ENCODE peak calls at places on chromosome 15, in ten cellular contexts. I is activated naive CD4-positive, alpha-beta T cell; C is endothelial cell; K is tibial nerve; J is KBM-7; Q is DMS153; L is H4; M is neural crest cell; U is effector CD4-positive, alpha-beta T cell; O is Right ventricle myocardium superior. E is an unnamed sample.

GRCh38 chr15:89121414-89121813 is 33.2 kb downstream of the ABHD2 start:
- DNase-seq in I (no peak), C (no peak), K (no peak), J (no peak), Q (peak; percentile 30), L (no peak), M (no peak), U (no peak), O (no peak), E (no peak)

GRCh38 chr15:76380249-76380648 is 43.7 kb downstream of the ISL2 start:
- DNase-seq in I (no peak), C (no peak), K (no peak), J (no peak), Q (no peak), L (no peak), M (no peak), U (no peak), O (no peak), E (no peak)

GRCh38 chr15:75646944-75647364 is 758 bp upstream of the SNX33 start:
- DNase-seq in I (no peak), C (peak; percentile 22), K (peak; percentile 39), J (peak; percentile 52), Q (no peak), L (no peak), M (no peak), U (no peak), O (peak; percentile 71), E (no peak)

GRCh38 chr15:99485992-99486370 is 79.8 kb upstream of the MEF2A start:
- DNase-seq in I (no peak), C (peak; percentile 20), K (no peak), J (no peak), Q (no peak), L (no peak), M (no peak), U (no peak), O (no peak), E (no peak)

GRCh38 chr15:57165992-57166391 is 210.3 kb upstream of the CGNL1 start:
- DNase-seq in I (no peak), C (no peak), K (no peak), J (no peak), Q (no peak), L (no peak), M (no peak), U (no peak), O (no peak), E (no peak)

GRCh38 chr15:74314897-74315438 is 52.5 kb downstream of the CYP11A1 start:
- DNase-seq in I (no peak), C (no peak), K (no peak), J (no peak), Q (no peak), L (peak; percentile 41), M (no peak), U (no peak), O (no peak), E (no peak)

GRCh38 chr15:81419304-81419943 is 45.4 kb upstream of the TMC3 start:
- DNase-seq in I (no peak), C (no peak), K (no peak), J (no peak), Q (no peak), L (peak; percentile 54), M (no peak), U (no peak), O (no peak), E (no peak)

GRCh38 chr15:26887926-26888666 is 21.2 kb downstream of the GABRA5 start:
- DNase-seq in I (no peak), C (no peak), K (no peak), J (no peak), Q (no peak), L (no peak), M (no peak), U (no peak), O (no peak), E (no peak)

GRCh38 chr15:48547305-48547704 is 98.2 kb downstream of the FBN1 start:
- DNase-seq in I (no peak), C (no peak), K (no peak), J (no peak), Q (no peak), L (no peak), M (no peak), U (no peak), O (no peak), E (no peak)

GRCh38 chr15:77836116-77836798 is 203.5 kb upstream of the LINGO1 start:
- DNase-seq in I (no peak), C (no peak), K (no peak), J (no peak), Q (no peak), L (no peak), M (no peak), U (no peak), O (no peak), E (no peak)

GRCh38 chr15:70013647-70014310 is 83.9 kb downstream of the TLE3 start:
- DNase-seq in I (no peak), C (no peak), K (no peak), J (no peak), Q (no peak), L (no peak), M (no peak), U (no peak), O (no peak), E (no peak)

GRCh38 chr15:89785064-89785770 is 9.1 kb downstream of the MESP2 start:
- DNase-seq in I (no peak), C (no peak), K (no peak), J (no peak), Q (no peak), L (no peak), M (no peak), U (no peak), O (no peak), E (no peak)